ENCODE peak calls at places on chromosome 1, in five cellular contexts. One of them, this sample, is unnamed.

GRCh38 chr1:36136535-36136934 is 11.5 kb upstream of the COL8A2 start:
- DNase-seq in cardiac muscle cell: no peak
- DNase-seq in psoas muscle: peak; percentile 54
- DNase-seq in HAP-1: no peak
- DNase-seq in heart left ventricle: peak; percentile 54
- DNase-seq in this sample: no peak

GRCh38 chr1:200029035-200029623 is 1.6 kb downstream of the NR5A2 start:
- DNase-seq in heart left ventricle: peak; percentile 47
- DNase-seq in psoas muscle: no peak
- DNase-seq in HAP-1: peak; percentile 70
- DNase-seq in cardiac muscle cell: peak; percentile 69
- DNase-seq in this sample: peak; percentile 49

GRCh38 chr1:21152423-21153100 is 24.1 kb downstream of the EIF4G3 start:
- DNase-seq in HAP-1: no peak
- DNase-seq in heart left ventricle: peak; percentile 42
- DNase-seq in psoas muscle: peak; percentile 20
- DNase-seq in cardiac muscle cell: no peak
- DNase-seq in this sample: no peak

GRCh38 chr1:155970531-155971167 is 7.7 kb downstream of the ARHGEF2 start:
- DNase-seq in cardiac muscle cell: no peak
- DNase-seq in heart left ventricle: peak; percentile 84
- DNase-seq in psoas muscle: peak; percentile 75
- DNase-seq in HAP-1: no peak
- DNase-seq in this sample: peak; percentile 51

GRCh38 chr1:14970115-14970798 is 183.3 kb upstream of the TMEM51 start:
- DNase-seq in heart left ventricle: no peak
- DNase-seq in HAP-1: peak; percentile 71
- DNase-seq in cardiac muscle cell: no peak
- DNase-seq in psoas muscle: peak; percentile 47
- DNase-seq in this sample: peak; percentile 51

GRCh38 chr1:244010191-244010590 is 40.9 kb upstream of the ZBTB18 start:
- DNase-seq in HAP-1: no peak
- DNase-seq in psoas muscle: no peak
- DNase-seq in heart left ventricle: no peak
- DNase-seq in cardiac muscle cell: no peak
- DNase-seq in this sample: no peak

GRCh38 chr1:17441265-17441992 is 2.0 kb upstream of the RCC2 start:
- DNase-seq in psoas muscle: no peak
- DNase-seq in cardiac muscle cell: no peak
- DNase-seq in heart left ventricle: no peak
- DNase-seq in HAP-1: peak; percentile 49
- DNase-seq in this sample: no peak

GRCh38 chr1:224524679-224525078 is 90.1 kb upstream of the WDR26 start:
- DNase-seq in heart left ventricle: no peak
- DNase-seq in HAP-1: no peak
- DNase-seq in cardiac muscle cell: no peak
- DNase-seq in psoas muscle: no peak
- DNase-seq in this sample: no peak

GRCh38 chr1:84415386-84415785 is 17.1 kb downstream of the DNASE2B start:
- DNase-seq in heart left ventricle: no peak
- DNase-seq in HAP-1: no peak
- DNase-seq in psoas muscle: no peak
- DNase-seq in cardiac muscle cell: no peak
- DNase-seq in this sample: no peak

GRCh38 chr1:96072021-96072420 is 649.6 kb upstream of the PTBP2 start:
- DNase-seq in heart left ventricle: no peak
- DNase-seq in psoas muscle: no peak
- DNase-seq in HAP-1: no peak
- DNase-seq in cardiac muscle cell: no peak
- DNase-seq in this sample: no peak

GRCh38 chr1:97364086-97364485 is 556.7 kb downstream of the DPYD start:
- DNase-seq in HAP-1: no peak
- DNase-seq in psoas muscle: no peak
- DNase-seq in heart left ventricle: no peak
- DNase-seq in cardiac muscle cell: no peak
- DNase-seq in this sample: no peak

GRCh38 chr1:33821291-33821690 is 42.6 kb upstream of the HMGB4 start:
- DNase-seq in HAP-1: no peak
- DNase-seq in psoas muscle: no peak
- DNase-seq in cardiac muscle cell: no peak
- DNase-seq in heart left ventricle: no peak
- DNase-seq in this sample: no peak

GRCh38 chr1:160860840-160861505 is 1.7 kb downstream of the CD244 start:
- DNase-seq in HAP-1: no peak
- DNase-seq in heart left ventricle: no peak
- DNase-seq in psoas muscle: no peak
- DNase-seq in cardiac muscle cell: no peak
- DNase-seq in this sample: no peak

GRCh38 chr1:41805771-41806471 is 112.8 kb downstream of the HIVEP3 start:
- DNase-seq in cardiac muscle cell: no peak
- DNase-seq in heart left ventricle: no peak
- DNase-seq in psoas muscle: no peak
- DNase-seq in HAP-1: no peak
- DNase-seq in this sample: no peak

GRCh38 chr1:193727850-193728249 is 541.4 kb upstream of the B3GALT2 start:
- DNase-seq in heart left ventricle: no peak
- DNase-seq in cardiac muscle cell: no peak
- DNase-seq in HAP-1: no peak
- DNase-seq in psoas muscle: no peak
- DNase-seq in this sample: no peak

GRCh38 chr1:46067652-46068051 is 64.8 kb downstream of the PIK3R3 start:
- DNase-seq in HAP-1: no peak
- DNase-seq in heart left ventricle: no peak
- DNase-seq in cardiac muscle cell: no peak
- DNase-seq in psoas muscle: no peak
- DNase-seq in this sample: no peak

GRCh38 chr1:172345077-172345476 is 75.4 kb upstream of the C1orf105 start:
- DNase-seq in psoas muscle: no peak
- DNase-seq in heart left ventricle: no peak
- DNase-seq in cardiac muscle cell: no peak
- DNase-seq in HAP-1: no peak
- DNase-seq in this sample: no peak

GRCh38 chr1:242651817-242652216 is 127.3 kb upstream of the PLD5 start:
- DNase-seq in cardiac muscle cell: peak; percentile 38
- DNase-seq in psoas muscle: no peak
- DNase-seq in heart left ventricle: no peak
- DNase-seq in HAP-1: peak; percentile 70
- DNase-seq in this sample: no peak

GRCh38 chr1:16250547-16251251 is 13.7 kb upstream of the CPLANE2 start:
- DNase-seq in heart left ventricle: no peak
- DNase-seq in HAP-1: no peak
- DNase-seq in psoas muscle: no peak
- DNase-seq in cardiac muscle cell: no peak
- DNase-seq in this sample: no peak

GRCh38 chr1:247538561-247538960 is 2.3 kb upstream of the OR2C3 start:
- DNase-seq in cardiac muscle cell: no peak
- DNase-seq in heart left ventricle: no peak
- DNase-seq in psoas muscle: no peak
- DNase-seq in HAP-1: no peak
- DNase-seq in this sample: no peak

GRCh38 chr1:110229348-110230001 is 19.4 kb downstream of the KCNC4 start:
- DNase-seq in cardiac muscle cell: no peak
- DNase-seq in heart left ventricle: no peak
- DNase-seq in HAP-1: no peak
- DNase-seq in psoas muscle: no peak
- DNase-seq in this sample: no peak

GRCh38 chr1:30730351-30731108 is 7.1 kb upstream of the MATN1 start:
- DNase-seq in psoas muscle: no peak
- DNase-seq in heart left ventricle: no peak
- DNase-seq in HAP-1: no peak
- DNase-seq in cardiac muscle cell: no peak
- DNase-seq in this sample: no peak

GRCh38 chr1:97378596-97378995 is 542.2 kb downstream of the DPYD start:
- DNase-seq in cardiac muscle cell: no peak
- DNase-seq in heart left ventricle: no peak
- DNase-seq in HAP-1: no peak
- DNase-seq in psoas muscle: no peak
- DNase-seq in this sample: no peak

GRCh38 chr1:243848165-243849088 is 1.6 kb downstream of the AKT3 start:
- DNase-seq in psoas muscle: no peak
- DNase-seq in heart left ventricle: no peak
- DNase-seq in HAP-1: no peak
- DNase-seq in cardiac muscle cell: no peak
- DNase-seq in this sample: no peak

GRCh38 chr1:162207862-162208261 is 138.4 kb downstream of the NOS1AP start:
- DNase-seq in cardiac muscle cell: no peak
- DNase-seq in heart left ventricle: no peak
- DNase-seq in psoas muscle: no peak
- DNase-seq in HAP-1: no peak
- DNase-seq in this sample: no peak

GRCh38 chr1:246597340-246597739 is 31.1 kb downstream of the CNST start:
- DNase-seq in heart left ventricle: peak; percentile 82
- DNase-seq in psoas muscle: no peak
- DNase-seq in HAP-1: no peak
- DNase-seq in cardiac muscle cell: no peak
- DNase-seq in this sample: peak; percentile 41

GRCh38 chr1:156437054-156437453 is 63.5 kb downstream of the MEF2D start:
- DNase-seq in heart left ventricle: no peak
- DNase-seq in cardiac muscle cell: no peak
- DNase-seq in psoas muscle: no peak
- DNase-seq in HAP-1: no peak
- DNase-seq in this sample: no peak

DNA sequence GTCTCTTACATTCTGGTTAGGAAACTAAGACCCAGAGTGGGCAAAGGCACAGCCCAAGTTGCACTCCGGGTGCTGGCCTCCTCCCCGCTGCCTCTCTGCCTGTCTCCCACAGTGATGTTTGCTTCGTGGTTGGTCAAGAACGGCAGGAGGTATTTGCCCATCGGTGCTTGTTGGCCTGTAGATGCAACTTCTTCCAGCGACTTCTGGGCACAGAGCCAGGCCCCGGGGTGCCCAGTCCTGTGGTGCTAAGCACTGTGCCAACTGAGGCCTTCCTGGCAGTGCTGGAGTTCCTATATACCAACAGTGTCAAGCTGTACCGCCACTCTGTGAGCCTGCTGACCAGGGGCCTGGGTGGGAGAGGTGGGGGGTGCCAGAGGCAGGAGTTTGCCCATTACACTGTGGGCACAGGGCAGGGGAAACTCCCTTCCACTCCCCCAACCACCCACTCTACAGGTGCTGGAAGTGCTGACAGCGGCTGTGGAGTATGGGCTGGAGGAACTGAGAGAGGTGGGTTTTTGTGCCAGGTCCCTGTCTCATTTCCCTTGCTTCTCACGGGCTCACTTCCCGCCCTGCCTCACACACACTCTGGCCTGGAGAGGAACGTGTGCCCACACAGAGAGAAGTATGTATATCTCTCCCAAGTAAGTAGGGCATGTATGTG is 1.9 kb downstream of the BTBD19 start:
- DNase-seq in cardiac muscle cell: no peak
- DNase-seq in psoas muscle: peak; percentile 70
- DNase-seq in heart left ventricle: peak; percentile 74
- DNase-seq in HAP-1: no peak
- DNase-seq in this sample: peak; percentile 81
- H3K4me1 ChIP-seq in cardiac muscle cell: peaks cover 32% of the 10 kb centered on the region
- H3K4me1 ChIP-seq in psoas muscle: peaks cover 32% of the 10 kb centered on the region
- H3K4me1 ChIP-seq in heart left ventricle: peaks cover 88% of the 10 kb centered on the region
- H3K4me1 ChIP-seq in HAP-1: peaks cover 26% of the 10 kb centered on the region
- H3K4me1 ChIP-seq in this sample: peaks cover 97% of the 10 kb centered on the region

DNA sequence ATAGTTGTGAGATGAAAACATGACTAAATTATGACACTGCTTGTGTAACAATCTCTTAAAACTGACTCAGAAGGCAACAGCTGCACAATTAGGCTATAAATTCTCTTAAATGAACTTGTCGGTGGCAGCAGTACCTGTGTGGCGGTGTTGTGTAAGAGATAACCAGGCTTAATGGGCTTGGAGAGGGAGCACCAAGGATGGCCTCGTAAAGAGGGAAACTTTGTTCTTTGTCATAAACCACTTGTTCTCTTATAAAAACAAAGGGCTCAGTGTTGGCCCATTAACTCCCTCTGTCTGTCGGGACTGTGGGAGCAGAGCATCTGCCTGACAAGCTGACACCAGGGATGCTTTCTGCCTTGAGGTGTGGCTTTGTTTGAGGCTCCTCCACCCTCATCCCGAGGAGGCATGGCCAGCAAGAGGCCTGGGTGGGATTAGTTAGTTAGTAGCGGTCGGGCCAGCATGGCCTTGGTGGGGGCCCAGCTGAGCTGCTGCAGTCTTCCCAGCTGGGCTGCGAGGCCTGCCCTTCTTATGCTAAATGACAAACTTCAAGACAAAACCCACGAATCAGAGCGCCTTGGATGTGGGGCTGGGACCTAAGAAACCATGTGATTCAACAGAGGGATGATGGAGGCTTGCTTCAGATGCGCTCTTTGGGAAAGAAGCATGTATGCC is 171.4 kb downstream of the CAMTA1 start:
- DNase-seq in HAP-1: no peak
- DNase-seq in cardiac muscle cell: no peak
- DNase-seq in heart left ventricle: no peak
- DNase-seq in psoas muscle: no peak
- DNase-seq in this sample: no peak
- H3K4me1 ChIP-seq in HAP-1: peaks cover 1% of the 10 kb centered on the region
- H3K4me1 ChIP-seq in cardiac muscle cell: peaks cover 28% of the 10 kb centered on the region
- H3K4me1 ChIP-seq in heart left ventricle: peaks cover 12% of the 10 kb centered on the region
- H3K4me1 ChIP-seq in psoas muscle: peaks cover 13% of the 10 kb centered on the region
- H3K4me1 ChIP-seq in this sample: peaks cover 10% of the 10 kb centered on the region

GRCh38 chr1:184559117-184559713 is 172.4 kb downstream of the C1orf21 start:
- DNase-seq in cardiac muscle cell: no peak
- DNase-seq in HAP-1: no peak
- DNase-seq in heart left ventricle: no peak
- DNase-seq in psoas muscle: no peak
- DNase-seq in this sample: no peak
- H3K4me1 ChIP-seq in cardiac muscle cell: peaks cover 15% of the 10 kb centered on the region
- H3K4me1 ChIP-seq in HAP-1: no peaks in the 10 kb centered on the region
- H3K4me1 ChIP-seq in heart left ventricle: peaks cover 58% of the 10 kb centered on the region
- H3K4me1 ChIP-seq in psoas muscle: peaks cover 56% of the 10 kb centered on the region
- H3K4me1 ChIP-seq in this sample: peaks cover 5% of the 10 kb centered on the region

GRCh38 chr1:198686069-198686728 is 47.4 kb downstream of the PTPRC start:
- DNase-seq in cardiac muscle cell: no peak
- DNase-seq in heart left ventricle: no peak
- DNase-seq in HAP-1: no peak
- DNase-seq in psoas muscle: no peak
- DNase-seq in this sample: no peak
- H3K4me1 ChIP-seq in cardiac muscle cell: peaks cover 9% of the 10 kb centered on the region
- H3K4me1 ChIP-seq in heart left ventricle: no peaks in the 10 kb centered on the region
- H3K4me1 ChIP-seq in HAP-1: peaks cover 14% of the 10 kb centered on the region
- H3K4me1 ChIP-seq in psoas muscle: no peaks in the 10 kb centered on the region
- H3K4me1 ChIP-seq in this sample: peaks cover 10% of the 10 kb centered on the region

GRCh38 chr1:93992190-93992589 is 83.0 kb upstream of the GCLM start:
- DNase-seq in HAP-1: no peak
- DNase-seq in psoas muscle: no peak
- DNase-seq in cardiac muscle cell: no peak
- DNase-seq in heart left ventricle: no peak
- DNase-seq in this sample: no peak
- H3K4me1 ChIP-seq in HAP-1: no peaks in the 10 kb centered on the region
- H3K4me1 ChIP-seq in psoas muscle: no peaks in the 10 kb centered on the region
- H3K4me1 ChIP-seq in cardiac muscle cell: no peaks in the 10 kb centered on the region
- H3K4me1 ChIP-seq in heart left ventricle: no peaks in the 10 kb centered on the region
- H3K4me1 ChIP-seq in this sample: no peaks in the 10 kb centered on the region

GRCh38 chr1:39405358-39405757 is 86.1 kb upstream of the BMP8A start:
- DNase-seq in cardiac muscle cell: no peak
- DNase-seq in heart left ventricle: no peak
- DNase-seq in psoas muscle: no peak
- DNase-seq in HAP-1: no peak
- DNase-seq in this sample: no peak
- H3K4me1 ChIP-seq in cardiac muscle cell: peaks cover 14% of the 10 kb centered on the region
- H3K4me1 ChIP-seq in heart left ventricle: peaks cover 48% of the 10 kb centered on the region
- H3K4me1 ChIP-seq in psoas muscle: peaks cover 33% of the 10 kb centered on the region
- H3K4me1 ChIP-seq in HAP-1: peaks cover 12% of the 10 kb centered on the region
- H3K4me1 ChIP-seq in this sample: peaks cover 47% of the 10 kb centered on the region

GRCh38 chr1:179677882-179678281 is 65.2 kb upstream of the FAM163A start:
- DNase-seq in heart left ventricle: no peak
- DNase-seq in psoas muscle: no peak
- DNase-seq in cardiac muscle cell: no peak
- DNase-seq in HAP-1: no peak
- DNase-seq in this sample: no peak
- H3K4me1 ChIP-seq in heart left ventricle: no peaks in the 10 kb centered on the region
- H3K4me1 ChIP-seq in psoas muscle: no peaks in the 10 kb centered on the region
- H3K4me1 ChIP-seq in cardiac muscle cell: no peaks in the 10 kb centered on the region
- H3K4me1 ChIP-seq in HAP-1: no peaks in the 10 kb centered on the region
- H3K4me1 ChIP-seq in this sample: no peaks in the 10 kb centered on the region

This sample was measured in stomach.